ENCODE peak calls at places on chromosomes 7 and 10, in eight cellular contexts. I, B, T, R, Z, E, W and J are unnamed samples. For H3K4me1, the result is how much of the 10 kb centered on the place peaks cover.

GRCh38 chr7:78149787-78150186 is 351.2 kb downstream of the PHTF2 start:
- DNase-seq in T (no peak), I (no peak), W (no peak), R (no peak), E (no peak), Z (no peak), B (no peak), J (no peak)

GRCh38 chr7:139526578-139527544 is 3.4 kb downstream of the CLEC2L start:
- DNase-seq in T (no peak), B (no peak), E (no peak), Z (no peak), R (no peak), I (no peak), W (no peak), J (no peak)

GRCh38 chr7:127678947-127679346 is 27.0 kb downstream of the SND1 start:
- DNase-seq in I (no peak), B (no peak), R (no peak), Z (no peak), E (no peak), T (no peak), W (no peak), J (no peak)

GRCh38 chr7:21269021-21269420 is 158.9 kb upstream of the SP4 start:
- DNase-seq in W (no peak), E (no peak), I (no peak), T (no peak), Z (no peak), R (no peak), B (no peak), J (no peak)

GRCh38 chr7:22726345-22726848 is 603 bp upstream of the IL6 start:
- DNase-seq in R (peak), I (peak), B (peak), T (peak), Z (no peak), W (no peak), E (no peak), J (peak)

GRCh38 chr10:78155722-78156121 is 122.1 kb downstream of the RPS24 start:
- DNase-seq in B (no peak), Z (no peak), I (no peak), T (no peak), W (no peak), R (no peak), E (no peak), J (no peak)

GRCh38 chr7:130276796-130277762 is 10.4 kb downstream of the CPA2 start:
- DNase-seq in R (no peak), I (no peak), E (no peak), Z (no peak), W (no peak), B (no peak), T (no peak), J (no peak)

GRCh38 chr10:130337696-130338587 is 201.8 kb downstream of the GLRX3 start:
- DNase-seq in E (no peak), I (no peak), B (no peak), T (no peak), Z (no peak), R (no peak), W (no peak), J (no peak)

GRCh38 chr10:112985701-112986510 is 35.9 kb downstream of the TCF7L2 start:
- DNase-seq in Z (no peak), I (no peak), T (no peak), W (no peak), E (no peak), B (no peak), R (no peak), J (no peak)

GRCh38 chr7:44145419-44145968 is 4.4 kb upstream of the MYL7 start:
- DNase-seq in W (no peak), I (no peak), T (no peak), B (no peak), Z (peak), R (no peak), E (no peak), J (peak)

GRCh38 chr10:124677871-124678565 is 66.2 kb downstream of the FAM53B start:
- DNase-seq in E (no peak), B (no peak), Z (no peak), R (no peak), I (peak), W (no peak), T (no peak), J (no peak)

GRCh38 chr7:101186194-101186593 is 6.1 kb upstream of the NAT16 start:
- DNase-seq in Z (no peak), I (no peak), B (no peak), E (no peak), T (no peak), W (no peak), R (no peak), J (no peak)

GRCh38 chr7:1494447-1494846 is 9.7 kb downstream of the INTS1 start:
- DNase-seq in R (no peak), Z (no peak), I (no peak), B (no peak), E (no peak), T (no peak), W (no peak), J (no peak)

GRCh38 chr7:30989008-30989823 is 25.5 kb downstream of the GHRHR start:
- DNase-seq in W (no peak), T (no peak), E (no peak), R (no peak), B (no peak), I (no peak), Z (no peak), J (no peak)

GRCh38 chr10:21090609-21091082 is 193.5 kb upstream of the NEBL start:
- DNase-seq in R (no peak), T (no peak), Z (no peak), B (no peak), E (no peak), W (no peak), I (no peak), J (no peak)

GRCh38 chr7:24972991-24973390 is 7.0 kb downstream of the OSBPL3 start:
- DNase-seq in B (no peak), W (no peak), R (no peak), Z (no peak), T (no peak), I (no peak), E (no peak), J (no peak)

GRCh38 chr10:43585981-43586738 is 11.7 kb upstream of the ZNF239 start:
- DNase-seq in I (no peak), T (no peak), E (peak), Z (no peak), W (no peak), B (no peak), R (no peak), J (no peak)

GRCh38 chr10:43584051-43584450 is 9.6 kb upstream of the ZNF239 start:
- DNase-seq in Z (no peak), E (no peak), I (no peak), R (no peak), T (no peak), B (no peak), W (no peak), J (no peak)

DNA sequence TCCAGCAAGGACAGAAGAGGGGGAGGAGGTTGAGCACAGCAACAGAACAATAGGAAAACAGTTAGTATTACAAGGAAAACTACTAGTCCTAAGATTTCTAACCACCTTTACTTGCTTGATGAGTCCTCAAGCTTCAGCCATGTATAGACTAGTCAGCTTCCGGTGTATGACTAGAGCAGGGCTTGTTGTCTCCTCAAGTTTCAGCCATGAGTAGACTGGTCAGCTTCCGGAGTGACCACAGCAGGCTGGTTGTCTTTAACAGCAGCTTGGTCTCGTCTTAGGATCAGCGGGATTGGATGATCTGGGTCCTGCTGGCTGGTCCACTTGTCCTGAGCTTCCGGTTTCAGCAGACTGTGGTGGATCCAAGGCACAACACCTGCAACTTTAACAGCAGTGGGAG is 10.6 kb upstream of the ZNF239 start:
- DNase-seq in R (no peak), Z (no peak), W (no peak), T (no peak), E (peak), I (no peak), B (no peak), J (no peak)
- TF ChIP-seq POLR2A in R (no peak), Z (no peak), W (no peak), T (no peak), E (no peak), I (no peak), B (no peak), J (no peak)

GRCh38 chr10:31621733-31622132 is 302.7 kb downstream of the ZEB1 start:
- DNase-seq in B (no peak), I (no peak), E (no peak), Z (no peak), T (no peak), R (no peak), W (no peak), J (no peak)

GRCh38 chr10:31619410-31620095 is 300.5 kb downstream of the ZEB1 start:
- DNase-seq in B (no peak), Z (no peak), W (no peak), I (peak), E (no peak), R (no peak), T (no peak), J (peak)

GRCh38 chr10:31622993-31623392 is 304.0 kb downstream of the ZEB1 start:
- DNase-seq in Z (no peak), I (no peak), E (no peak), B (no peak), T (no peak), R (no peak), W (peak), J (peak)

GRCh38 chr10:31620236-31621151 is 301.5 kb downstream of the ZEB1 start:
- DNase-seq in B (no peak), W (no peak), T (no peak), I (peak), R (peak), E (no peak), Z (peak), J (peak)

GRCh38 chr10:31623466-31623865 is 304.4 kb downstream of the ZEB1 start:
- DNase-seq in T (no peak), B (no peak), I (no peak), E (no peak), W (no peak), Z (no peak), R (no peak), J (peak)
- TF ChIP-seq POLR2AphosphoS5 in T (no peak), B (no peak), I (no peak), E (peak), W (no peak), Z (no peak), R (peak), J (peak)

GRCh38 chr7:131331806-131332205 is 4.1 kb downstream of the MKLN1 start:
- DNase-seq in W (no peak), B (no peak), R (no peak), E (no peak), T (no peak), I (no peak), Z (no peak), J (no peak)
- H3K4me1 ChIP-seq in W (under half), B (under half), R (under half), E (under half), T (under half), I (under half), Z (under half), J (under half)

DNA sequence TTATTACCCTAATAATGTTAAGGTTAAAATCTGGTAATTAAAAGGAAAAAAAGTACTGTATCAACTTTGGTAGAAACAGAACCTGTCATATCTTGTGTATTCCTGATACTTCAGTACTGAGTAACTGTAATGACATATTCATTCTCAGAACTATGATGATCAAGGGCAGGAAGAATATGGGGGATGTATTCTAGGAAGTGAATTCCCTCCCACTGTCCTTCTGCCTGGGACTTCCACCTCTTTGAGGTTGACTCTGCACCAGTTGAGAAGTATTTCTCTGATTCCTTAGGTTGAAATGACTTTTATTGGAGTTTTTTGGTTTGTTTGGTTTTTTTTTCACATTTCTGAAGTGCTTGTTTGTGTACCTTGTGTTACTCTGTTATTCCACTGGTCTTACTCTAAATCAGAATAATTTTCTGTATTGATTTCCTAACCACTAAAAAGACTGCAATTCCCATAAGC is 36.9 kb downstream of the WASL start:
- DNase-seq in T (no peak), E (no peak), B (no peak), R (no peak), W (no peak), I (no peak), Z (no peak), J (no peak)
- TF ChIP-seq POLR2A in T (no peak), E (no peak), B (no peak), R (no peak), W (no peak), I (no peak), Z (no peak), J (no peak)

GRCh38 chr10:58775960-58776574 is 263.4 kb downstream of the BICC1 start:
- DNase-seq in T (no peak), W (no peak), R (no peak), Z (no peak), B (no peak), I (no peak), E (no peak), J (no peak)
- TF ChIP-seq POLR2AphosphoS5 in T (no peak), W (no peak), R (peak), Z (no peak), B (no peak), I (no peak), E (no peak), J (no peak)

GRCh38 chr7:112420236-112420945 is 29.9 kb upstream of the IFRD1 start:
- DNase-seq in T (peak), Z (no peak), R (no peak), B (no peak), W (peak), E (no peak), I (no peak), J (no peak)
- H3K4me1 ChIP-seq in T (under half), Z (under half), R (under half), B (under half), W (under half), E (under half), I (under half), J (under half)